ENCODE peak calls at places on chromosomes 2 and 18, in four cellular contexts. S is HT1080, K is GM12864, Q is H54. H is an unnamed sample.

GRCh38 chr18:44680271-44681038 is at the start of gene SETBP1:
- DNase-seq in K (no peak), Q (no peak), S (peak; percentile 64), H (peak; percentile 52)

GRCh38 chr2:226832076-226832475 is 3.8 kb upstream of the RHBDD1 start:
- DNase-seq in S (no peak), Q (no peak), K (no peak), H (no peak)

GRCh38 chr2:144475044-144475443 is 44.9 kb downstream of the ZEB2 start:
- DNase-seq in S (no peak), Q (no peak), K (no peak), H (no peak)

GRCh38 chr2:80407377-80407776 is 102.8 kb upstream of the LRRTM1 start:
- DNase-seq in Q (no peak), S (no peak), K (no peak), H (no peak)

GRCh38 chr2:176558574-176559140 is 289.4 kb downstream of the MTX2 start:
- DNase-seq in K (no peak), S (no peak), Q (no peak), H (no peak)

GRCh38 chr2:218344755-218345417 is 11.8 kb upstream of the CATIP start:
- DNase-seq in S (no peak), K (no peak), Q (no peak), H (no peak)

GRCh38 chr2:209458018-209458979 is 34.5 kb downstream of the MAP2 start:
- DNase-seq in Q (no peak), K (no peak), S (no peak), H (no peak)

GRCh38 chr2:238865015-238865719 is 17.3 kb downstream of the TWIST2 start:
- DNase-seq in S (no peak), K (no peak), Q (no peak), H (no peak)

GRCh38 chr2:226669249-226669648 is 130.4 kb downstream of the IRS1 start:
- DNase-seq in S (no peak), K (no peak), Q (no peak), H (no peak)

GRCh38 chr2:206422493-206422892 is 20.8 kb upstream of the ADAM23 start:
- DNase-seq in S (no peak), K (no peak), Q (no peak), H (no peak)

GRCh38 chr2:8684421-8684884 is 2.6 kb downstream of the ID2 start:
- DNase-seq in K (no peak), S (no peak), Q (no peak), H (no peak)